ENCODE peak calls at places on chromosomes 3 and 15, in six cellular contexts. H, X, L, I, Q and J are unnamed samples.

GRCh38 chr3:177335728-177336127 is 138.4 kb upstream of the TBL1XR1 start:
- DNase-seq in L (no peak), Q (no peak), X (no peak), I (no peak), H (no peak), J (no peak)

GRCh38 chr15:69729167-69729748 is 276.6 kb downstream of the RPLP1 start:
- DNase-seq in X (peak), H (peak), I (no peak), Q (peak), L (peak), J (peak)

GRCh38 chr3:158395421-158395820 is 175.6 kb upstream of the MLF1 start:
- DNase-seq in H (no peak), X (no peak), Q (no peak), I (no peak), L (no peak), J (peak)

GRCh38 chr15:65638681-65639089 is 16.9 kb downstream of the SLC24A1 start:
- DNase-seq in L (peak), X (peak), H (peak), Q (peak), I (peak), J (peak)

GRCh38 chr3:43468141-43468540 is 153.7 kb downstream of the ANO10 start:
- DNase-seq in I (no peak), H (no peak), Q (no peak), L (no peak), X (no peak), J (no peak)

GRCh38 chr3:122730240-122730639 is 49.6 kb downstream of the PARP14 start:
- DNase-seq in I (no peak), X (no peak), Q (no peak), L (no peak), H (peak), J (peak)

GRCh38 chr3:194675081-194675640 is 3.2 kb upstream of the LSG1 start:
- DNase-seq in Q (no peak), L (no peak), H (no peak), X (no peak), I (no peak), J (no peak)

GRCh38 chr15:25787381-25787780 is 75.7 kb downstream of the ATP10A start:
- DNase-seq in I (no peak), X (no peak), H (no peak), L (no peak), Q (no peak), J (no peak)

DNA sequence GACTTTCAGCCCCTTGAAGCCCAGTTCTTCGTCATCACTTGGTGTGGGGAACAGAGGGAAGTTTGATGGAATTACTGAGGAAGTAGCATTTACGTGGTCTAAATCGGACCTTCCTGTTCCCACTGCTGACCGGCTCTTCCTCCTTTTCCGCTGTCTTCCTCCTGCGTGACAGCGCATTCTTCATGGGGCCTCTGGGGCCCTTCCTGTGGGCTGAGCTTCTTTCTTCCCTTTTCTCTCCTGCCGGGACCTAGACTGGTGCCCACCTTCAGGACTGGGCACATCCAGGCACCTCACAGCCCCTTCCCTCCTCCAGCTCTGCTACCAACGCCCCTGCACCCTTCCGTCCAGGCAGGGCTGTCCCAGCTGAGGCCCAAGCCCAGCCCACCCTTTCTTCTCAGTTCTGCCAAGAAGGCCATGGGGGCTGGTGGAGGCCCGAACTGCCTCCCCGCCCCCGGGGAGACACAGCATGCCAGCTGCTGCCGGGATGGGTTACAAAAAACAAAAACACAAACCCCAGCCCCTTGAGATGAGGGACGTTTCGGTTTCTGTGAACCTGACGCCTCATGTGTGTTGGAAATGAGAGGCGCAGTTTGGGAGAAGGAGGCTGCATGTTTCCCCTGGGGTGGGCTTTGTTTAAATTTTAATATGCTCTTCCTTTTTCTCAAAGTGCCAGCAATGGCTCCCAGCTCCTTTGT is 19.1 kb downstream of the ZNF710 start:
- DNase-seq in X (peak), I (no peak), L (no peak), Q (no peak), H (no peak), J (no peak)
- TF ChIP-seq POLR2A in X (no peak), I (no peak), L (no peak), Q (no peak), H (no peak), J (no peak)

GRCh38 chr3:185555948-185556347 is 3.6 kb upstream of the LIPH start:
- DNase-seq in X (no peak), L (no peak), I (no peak), H (no peak), Q (no peak), J (no peak)

GRCh38 chr3:185549111-185549510 is 3.3 kb downstream of the LIPH start:
- DNase-seq in L (peak), I (peak), Q (no peak), X (peak), H (peak), J (peak)

GRCh38 chr3:185549651-185550111 is 2.7 kb downstream of the LIPH start:
- DNase-seq in I (no peak), Q (no peak), X (peak), L (no peak), H (no peak), J (no peak)

GRCh38 chr3:185555101-185555501 is 2.7 kb upstream of the LIPH start:
- DNase-seq in Q (no peak), I (no peak), H (peak), L (no peak), X (no peak), J (no peak)

GRCh38 chr3:185552358-185552877 is at the start of gene LIPH:
- DNase-seq in Q (no peak), I (no peak), L (peak), X (peak), H (peak), J (no peak)
- TF ChIP-seq POLR2A in Q (no peak), I (no peak), L (no peak), X (peak), H (no peak), J (no peak)

DNA sequence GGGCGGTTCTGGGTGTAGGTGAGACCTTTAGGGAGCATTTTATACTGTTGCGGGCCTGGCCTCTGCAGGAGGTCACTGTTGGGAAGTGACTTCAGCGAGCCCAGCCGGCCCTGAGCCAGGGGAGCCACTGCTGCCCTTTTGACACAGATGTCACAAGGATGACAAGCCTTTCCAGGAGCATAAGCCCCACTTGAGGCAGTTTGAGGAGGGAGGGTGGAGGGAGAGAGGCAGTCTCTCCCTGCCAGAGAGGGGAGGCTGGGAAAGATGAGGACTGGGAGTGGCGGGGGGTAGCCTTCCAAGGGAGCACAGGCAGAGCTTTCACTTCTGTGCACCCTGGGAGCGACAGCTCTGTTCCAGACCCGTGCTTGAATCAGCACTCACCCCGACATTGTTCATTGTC is 31.0 kb downstream of the IRAK2 start:
- DNase-seq in Q (no peak), L (no peak), H (peak), I (no peak), X (no peak), J (no peak)
- TF ChIP-seq POLR2A in Q (no peak), L (no peak), H (no peak), I (no peak), X (no peak), J (no peak)

DNA sequence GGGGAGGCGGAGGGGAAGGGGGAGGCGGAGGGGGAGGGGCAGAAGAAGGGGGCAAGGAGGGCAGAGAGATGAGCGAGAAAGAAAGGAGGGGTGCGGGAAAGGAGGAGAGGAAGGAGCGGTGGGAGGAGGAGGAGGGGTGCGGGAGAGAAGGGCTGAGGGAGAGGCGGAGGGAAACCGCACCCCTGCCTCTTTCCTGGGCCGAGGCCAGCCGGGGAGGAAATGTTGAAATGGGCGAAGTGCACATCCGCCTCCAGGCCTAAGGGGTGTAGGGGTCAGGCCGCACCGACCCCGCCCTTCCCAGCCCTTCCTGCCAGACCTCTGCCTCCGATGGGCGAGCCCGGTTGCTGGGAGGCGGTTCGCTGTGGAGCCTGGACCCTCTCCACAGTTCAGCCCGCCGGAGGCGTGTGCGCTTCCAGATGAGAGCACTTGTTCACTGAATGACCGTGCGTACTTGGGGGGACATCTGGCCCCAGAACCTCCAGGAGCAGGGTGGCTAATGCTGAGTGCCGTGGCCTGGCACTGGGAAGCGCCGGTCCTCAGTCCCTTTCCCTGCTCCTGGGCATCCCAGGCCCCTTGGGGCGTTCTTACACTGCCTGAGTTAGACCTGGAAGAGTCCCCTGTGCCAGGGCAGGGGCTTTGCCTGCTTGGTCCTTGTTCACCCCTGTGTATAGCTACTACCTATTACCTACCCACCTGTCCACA is 110.3 kb upstream of the KLF13 start:
- DNase-seq in L (no peak), I (peak), Q (peak), X (peak), H (peak), J (peak)
- TF ChIP-seq POLR2A in L (peak), I (no peak), Q (peak), X (peak), H (no peak), J (peak)

GRCh38 chr15:58473720-58474119 is 41.9 kb downstream of the LIPC start:
- DNase-seq in Q (no peak), X (no peak), H (no peak), L (no peak), I (no peak), J (no peak)
- TF ChIP-seq POLR2A in Q (no peak), X (no peak), H (no peak), L (no peak), I (no peak), J (no peak)

DNA sequence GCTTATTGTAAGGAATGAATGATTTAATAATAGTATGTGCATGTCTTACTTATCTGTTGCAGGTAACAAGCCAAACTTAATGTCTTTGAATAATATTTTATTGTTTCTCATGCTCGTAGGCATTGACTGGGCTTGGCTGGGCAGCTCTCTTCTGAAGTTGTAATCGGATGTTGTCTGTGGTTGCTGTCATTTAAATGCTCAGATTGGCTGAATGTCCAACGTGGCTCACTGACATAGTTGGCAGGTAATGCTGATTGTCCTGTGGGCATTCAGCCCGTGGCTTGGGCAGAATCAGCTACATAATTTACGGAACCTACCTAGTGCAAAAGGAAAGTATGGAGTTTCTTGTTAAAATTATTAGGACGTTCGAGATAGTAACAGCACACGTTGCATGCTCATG is 297.4 kb upstream of the GBE1 start:
- DNase-seq in L (no peak), Q (no peak), X (no peak), H (no peak), I (no peak), J (no peak)
- TF ChIP-seq POLR2A in L (no peak), Q (no peak), X (no peak), H (no peak), I (no peak), J (no peak)

GRCh38 chr3:187039723-187040414 is 99.4 kb downstream of the RPL39L start:
- DNase-seq in L (no peak), X (no peak), H (no peak), Q (no peak), I (no peak), J (no peak)
- TF ChIP-seq POLR2A in L (no peak), X (no peak), H (no peak), Q (no peak), I (no peak), J (no peak)